ENCODE peak calls at places on chromosomes 6 and 20, in ten cellular contexts. K is AG09319, B is NCI-H1092, U is ureter, W is sciatic nerve, D is hepatocyte, T is DMS79, A is GM23338, J is endothelial cell, G is posterior cingulate gyrus. P is an unnamed sample.

GRCh38 chr20:34581341-34582189 is 23.0 kb downstream of the MAP1LC3A start:
- DNase-seq in G (no peak), U (peak), J (no peak), W (peak), K (no peak), T (no peak), A (no peak), B (no peak), D (peak), P (peak)

GRCh38 chr6:56024931-56025330 is 149.5 kb upstream of the BMP5 start:
- DNase-seq in U (no peak), K (no peak), J (no peak), B (no peak), A (no peak), T (no peak), W (no peak), D (no peak), G (no peak), P (no peak)

GRCh38 chr20:61394088-61394822 is 142.2 kb downstream of the CDH4 start:
- DNase-seq in J (no peak), G (no peak), W (no peak), U (no peak), K (no peak), D (no peak), A (no peak), T (no peak), B (no peak), P (no peak)

GRCh38 chr20:52031574-52032303 is 159.8 kb downstream of the ZFP64 start:
- DNase-seq in D (peak), J (no peak), U (no peak), W (no peak), G (no peak), T (no peak), A (peak), B (no peak), K (peak), P (no peak)

GRCh38 chr20:46215913-46216707 is 92.2 kb downstream of the CDH22 start:
- DNase-seq in U (no peak), J (no peak), A (peak), W (no peak), T (no peak), G (no peak), D (peak), K (no peak), B (no peak), P (no peak)

GRCh38 chr6:135093578-135093977 is 39.0 kb upstream of the HBS1L start:
- DNase-seq in J (no peak), G (no peak), B (no peak), K (no peak), D (no peak), W (no peak), T (no peak), U (no peak), A (no peak), P (no peak)

GRCh38 chr6:17962436-17963031 is 24.9 kb downstream of the KIF13A start:
- DNase-seq in T (no peak), B (no peak), D (peak), G (no peak), A (no peak), W (no peak), J (no peak), K (peak), U (peak), P (no peak)

GRCh38 chr6:21597706-21598273 is 4.2 kb downstream of the SOX4 start:
- DNase-seq in A (no peak), J (no peak), W (no peak), U (no peak), K (no peak), T (no peak), G (no peak), D (no peak), B (no peak), P (no peak)

GRCh38 chr6:54419885-54420284 is 111.6 kb downstream of the TINAG start:
- DNase-seq in D (peak), U (no peak), A (no peak), K (peak), J (no peak), G (no peak), T (no peak), W (no peak), B (no peak), P (no peak)

GRCh38 chr20:58267389-58268215 is 39.1 kb upstream of the ANKRD60 start:
- DNase-seq in T (no peak), K (no peak), G (no peak), W (no peak), D (no peak), J (no peak), A (no peak), B (no peak), U (no peak), P (no peak)

GRCh38 chr6:4350571-4351505 is 215.5 kb upstream of the ECI2 start:
- DNase-seq in K (no peak), A (no peak), J (no peak), D (no peak), B (no peak), W (no peak), T (no peak), G (no peak), U (no peak), P (peak)

GRCh38 chr6:87102296-87102695 is 7.4 kb upstream of the CGA start:
- DNase-seq in K (no peak), W (no peak), U (no peak), G (no peak), T (no peak), A (no peak), D (peak), J (no peak), B (no peak), P (no peak)

GRCh38 chr20:39010496-39010895 is 48.4 kb downstream of the DHX35 start:
- DNase-seq in A (peak), W (no peak), T (no peak), G (no peak), U (no peak), J (no peak), K (no peak), D (no peak), B (no peak), P (no peak)

GRCh38 chr6:108766419-108766818 is 81.8 kb upstream of the ARMC2 start:
- DNase-seq in T (no peak), A (no peak), D (no peak), K (no peak), J (no peak), W (no peak), B (no peak), U (peak), G (no peak), P (peak)

GRCh38 chr6:16430661-16431089 is 192.3 kb downstream of the GMPR start:
- DNase-seq in U (no peak), T (no peak), D (peak), J (no peak), W (no peak), A (no peak), K (no peak), B (no peak), G (no peak), P (no peak)

GRCh38 chr6:113857565-113858066 is 471 bp downstream of the MARCKS start:
- DNase-seq in J (peak), K (no peak), W (peak), T (no peak), G (no peak), B (no peak), D (peak), A (peak), U (no peak), P (peak)

GRCh38 chr6:134421496-134421895 is 103.6 kb upstream of the SGK1 start:
- DNase-seq in B (no peak), U (no peak), A (no peak), G (no peak), K (no peak), D (no peak), T (no peak), W (no peak), J (no peak), P (no peak)

GRCh38 chr20:38170914-38171300 is 5.8 kb upstream of the TGM2 start:
- DNase-seq in D (no peak), K (no peak), B (no peak), U (no peak), A (no peak), W (no peak), G (no peak), J (no peak), T (no peak), P (no peak)

GRCh38 chr6:139296927-139297326 is 5.1 kb upstream of the TXLNB start:
- DNase-seq in W (no peak), B (no peak), T (no peak), U (no peak), G (no peak), J (no peak), D (no peak), K (no peak), A (no peak), P (no peak)

GRCh38 chr6:32664827-32665362 is 1.6 kb downstream of the HLA-DQB1 start:
- DNase-seq in J (peak), W (no peak), T (no peak), K (no peak), U (no peak), G (no peak), D (no peak), A (peak), B (no peak), P (no peak)

GRCh38 chr6:119006972-119007371 is 71.5 kb downstream of the FAM184A start:
- DNase-seq in B (no peak), G (no peak), U (no peak), W (no peak), D (no peak), A (no peak), J (no peak), K (no peak), T (no peak), P (no peak)

GRCh38 chr6:12602951-12603710 is 113.4 kb upstream of the PHACTR1 start:
- DNase-seq in G (no peak), D (peak), B (no peak), U (no peak), A (peak), W (no peak), T (no peak), J (no peak), K (peak), P (no peak)

GRCh38 chr20:47276856-47277541 is 79.5 kb downstream of the ZMYND8 start:
- DNase-seq in D (no peak), A (no peak), U (peak), J (no peak), W (peak), K (no peak), B (no peak), T (no peak), G (no peak), P (no peak)

GRCh38 chr6:52976591-52977035 is 18.5 kb downstream of the GSTA4 start:
- DNase-seq in D (peak), A (no peak), W (no peak), U (no peak), K (no peak), B (no peak), T (no peak), G (no peak), J (no peak), P (no peak)

GRCh38 chr6:61711849-61712248 is 574.2 kb downstream of the KHDRBS2 start:
- DNase-seq in J (peak), U (no peak), D (peak), B (no peak), K (no peak), A (peak), W (no peak), T (no peak), G (no peak), P (no peak)

GRCh38 chr6:170088349-170088951 is 202.4 kb downstream of the DLL1 start:
- DNase-seq in D (no peak), K (no peak), U (no peak), G (no peak), W (peak), T (no peak), J (no peak), B (no peak), A (no peak), P (no peak)

GRCh38 chr6:38160831-38161230 is 341.3 kb downstream of the ZFAND3 start:
- DNase-seq in D (no peak), A (no peak), K (no peak), G (no peak), U (no peak), W (no peak), B (no peak), J (no peak), T (no peak), P (no peak)

GRCh38 chr6:35624341-35625070 is 64.2 kb downstream of the FKBP5 start:
- DNase-seq in U (no peak), B (no peak), D (no peak), G (no peak), W (no peak), J (no peak), K (no peak), A (peak), T (no peak), P (no peak)

GRCh38 chr6:44016131-44016870 is 111.0 kb downstream of the MRPL14 start:
- DNase-seq in W (peak), T (no peak), G (no peak), K (no peak), J (no peak), B (no peak), U (no peak), D (no peak), A (no peak), P (no peak)

GRCh38 chr20:60341062-60341461 is 382.8 kb downstream of the CDH26 start:
- DNase-seq in T (no peak), J (no peak), B (no peak), K (no peak), D (peak), W (no peak), U (no peak), A (no peak), G (no peak), P (no peak)

GRCh38 chr20:1468117-1468624 is 1.5 kb upstream of the NSFL1C start:
- DNase-seq in W (no peak), T (no peak), B (no peak), A (no peak), J (no peak), K (no peak), D (no peak), U (no peak), G (no peak), P (peak)

GRCh38 chr6:35213824-35214756 is at the start of gene SCUBE3:
- DNase-seq in W (peak), J (peak), K (no peak), D (peak), G (no peak), U (no peak), B (no peak), A (peak), T (no peak), P (no peak)

GRCh38 chr20:44448753-44449546 is 26.7 kb upstream of the TTPAL start:
- DNase-seq in U (no peak), W (no peak), A (peak), B (no peak), T (no peak), K (no peak), D (no peak), G (no peak), J (peak), P (no peak)